ENCODE peak calls at places on chromosomes 1 and 21, in six cellular contexts. A is tibial artery, S is IMR-90, F is RWPE1, W is right lobe of liver, V is pancreas. M is an unnamed sample.

GRCh38 chr1:85580046-85580411 is 532 bp upstream of the CCN1 start:
- DNase-seq in S (peak), W (no peak), A (peak), F (peak), V (peak), M (no peak)

GRCh38 chr1:113759341-113760101 is at the start of gene PHTF1:
- DNase-seq in S (peak), F (peak), W (peak), V (peak), A (peak), M (no peak)

GRCh38 chr1:117897551-117897950 is 31.9 kb downstream of the GDAP2 start:
- DNase-seq in S (peak), W (no peak), V (no peak), A (no peak), F (no peak), M (no peak)

GRCh38 chr1:57986432-57986831 is 560.1 kb downstream of the OMA1 start:
- DNase-seq in A (no peak), V (no peak), W (no peak), S (no peak), F (no peak), M (no peak)

GRCh38 chr21:29205988-29206387 is 75.5 kb downstream of the MAP3K7CL start:
- DNase-seq in F (no peak), S (no peak), V (no peak), W (no peak), A (no peak), M (no peak)

GRCh38 chr1:85277027-85277625 is 694 bp upstream of the BCL10 start:
- DNase-seq in S (no peak), W (no peak), F (no peak), V (no peak), A (no peak), M (no peak)

GRCh38 chr1:21763236-21763635 is 19.7 kb downstream of the USP48 start:
- DNase-seq in F (no peak), A (no peak), S (no peak), V (no peak), W (no peak), M (no peak)

GRCh38 chr1:24536391-24536840 is 19.5 kb upstream of the NCMAP start:
- DNase-seq in F (no peak), V (no peak), S (peak), W (no peak), A (no peak), M (no peak)

GRCh38 chr1:26537951-26538352 is 8.4 kb downstream of the RPS6KA1 start:
- DNase-seq in A (no peak), S (peak), V (no peak), W (peak), F (peak), M (no peak)

GRCh38 chr1:159056069-159056698 is 20.4 kb downstream of the AIM2 start:
- DNase-seq in A (no peak), W (no peak), F (no peak), V (no peak), S (no peak), M (no peak)
- TF ChIP-seq CTCF in A (no peak), W (no peak), F (no peak), V (no peak), S (no peak), M (no peak)

GRCh38 chr21:45407629-45408247 is 2.8 kb downstream of the COL18A1 start:
- DNase-seq in V (peak), F (no peak), A (peak), S (no peak), W (peak), M (peak)
- TF ChIP-seq CTCF in V (no peak), F (no peak), A (no peak), S (no peak), W (no peak), M (no peak)

GRCh38 chr1:180154325-180155201 is at the start of gene QSOX1:
- DNase-seq in S (peak), F (peak), W (peak), V (peak), A (peak), M (no peak)
- TF ChIP-seq CTCF in S (peak), F (no peak), W (peak), V (no peak), A (peak), M (peak)

GRCh38 chr1:154925335-154926170 is 11.0 kb downstream of the PMVK start:
- DNase-seq in V (no peak), A (no peak), F (no peak), W (no peak), S (no peak), M (no peak)
- TF ChIP-seq CTCF in V (no peak), A (no peak), F (no peak), W (no peak), S (no peak), M (no peak)

GRCh38 chr1:183764981-183765380 is 39.9 kb upstream of the RGL1 start:
- DNase-seq in F (no peak), S (peak), V (no peak), W (no peak), A (no peak), M (no peak)
- TF ChIP-seq CTCF in F (no peak), S (no peak), V (no peak), W (no peak), A (no peak), M (no peak)

GRCh38 chr21:16072176-16072575 is 342.4 kb downstream of the USP25 start:
- DNase-seq in A (no peak), S (no peak), W (no peak), F (no peak), V (no peak), M (no peak)

GRCh38 chr21:16071761-16072160 is 342.0 kb downstream of the USP25 start:
- DNase-seq in S (no peak), V (no peak), A (no peak), F (no peak), W (no peak), M (no peak)

GRCh38 chr21:16074950-16075489 is 345.2 kb downstream of the USP25 start:
- DNase-seq in F (no peak), W (no peak), V (no peak), S (no peak), A (no peak), M (no peak)

GRCh38 chr21:16072692-16073091 is 342.9 kb downstream of the USP25 start:
- DNase-seq in S (peak), F (no peak), V (no peak), W (no peak), A (no peak), M (no peak)

DNA sequence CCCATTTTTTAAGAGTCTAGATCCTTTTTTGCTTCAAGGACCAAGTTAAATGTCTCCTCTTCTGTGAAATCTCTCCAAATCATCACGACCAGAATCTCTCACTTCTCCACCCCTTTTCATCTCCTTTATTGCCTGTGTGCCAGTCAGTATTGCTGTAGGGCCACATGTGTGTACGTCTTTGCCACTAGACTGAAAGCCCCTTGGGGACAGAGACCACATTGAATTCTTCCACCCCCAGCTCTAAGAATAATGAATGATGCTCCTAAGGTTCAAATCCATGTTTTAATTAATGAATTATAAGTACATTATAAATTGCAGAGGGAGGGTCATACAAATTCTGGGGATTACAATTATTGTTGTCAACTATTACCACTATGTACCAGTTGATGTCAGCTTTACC is 343.8 kb downstream of the USP25 start:
- DNase-seq in V (no peak), A (no peak), W (no peak), S (no peak), F (no peak), M (no peak)
- TF ChIP-seq CTCF in V (no peak), A (no peak), W (no peak), S (no peak), F (no peak), M (peak)